ENCODE peak calls at places on chromosomes 2 and 18, in ten cellular contexts. R is PC-9; L is sigmoid colon; E is GM23338; V is HCT116; Q is testis; I is GM23248; N is CD4-positive, alpha-beta memory T cell; O is body of pancreas; D is psoas muscle. T is an unnamed sample. For H3K27me3, the result is how much of the 10 kb centered on the place peaks cover.

GRCh38 chr18:39389800-39390379 is 1824.3 kb upstream of the CELF4 start:
- DNase-seq in D (no peak), R (no peak), N (no peak), O (no peak), I (no peak), L (no peak), Q (no peak), V (no peak), E (peak), T (peak)

GRCh38 chr2:73970850-73971471 is 13.7 kb upstream of the TET3 start:
- DNase-seq in N (peak), O (peak), L (peak), R (no peak), E (peak), V (no peak), D (peak), Q (peak), I (no peak), T (peak)

GRCh38 chr2:222532315-222532714 is 108.0 kb downstream of the SGPP2 start:
- DNase-seq in E (no peak), I (no peak), N (no peak), Q (no peak), L (no peak), V (no peak), O (no peak), R (peak), D (no peak), T (no peak)

GRCh38 chr2:12173271-12173942 is 427.0 kb downstream of the LPIN1 start:
- DNase-seq in E (no peak), V (no peak), L (no peak), O (no peak), N (no peak), R (no peak), I (peak), Q (no peak), D (no peak), T (no peak)

GRCh38 chr2:149720615-149721014 is 133.0 kb upstream of the MMADHC start:
- DNase-seq in D (no peak), V (no peak), R (no peak), Q (no peak), N (no peak), I (no peak), E (no peak), O (no peak), L (no peak), T (no peak)

GRCh38 chr18:5424903-5425302 is 118.9 kb downstream of the EPB41L3 start:
- DNase-seq in I (peak), V (no peak), E (peak), R (no peak), N (peak), Q (no peak), O (no peak), D (no peak), L (no peak), T (no peak)

GRCh38 chr2:36452279-36452678 is 96.7 kb downstream of the CRIM1 start:
- DNase-seq in D (no peak), Q (no peak), R (no peak), L (no peak), I (peak), V (no peak), E (no peak), N (no peak), O (no peak), T (no peak)

GRCh38 chr2:211845346-211846030 is 693.1 kb downstream of the ERBB4 start:
- DNase-seq in L (no peak), O (no peak), Q (no peak), N (no peak), I (no peak), E (no peak), R (no peak), D (no peak), V (no peak), T (no peak)

GRCh38 chr18:46622999-46623398 is 34.0 kb downstream of the LOXHD1 start:
- DNase-seq in L (no peak), E (no peak), I (peak), N (no peak), D (no peak), O (no peak), Q (no peak), R (no peak), V (no peak), T (no peak)

GRCh38 chr2:237235383-237236095 is 149.8 kb downstream of the COPS8 start:
- DNase-seq in R (peak), E (no peak), I (peak), D (peak), N (no peak), O (peak), L (peak), Q (peak), V (no peak), T (no peak)

GRCh38 chr2:45459860-45460259 is 151.2 kb downstream of the SRBD1 start:
- DNase-seq in R (no peak), L (no peak), N (no peak), D (no peak), E (no peak), Q (no peak), I (no peak), V (no peak), O (peak), T (no peak)

GRCh38 chr2:71801969-71802368 is 345.7 kb downstream of the CYP26B1 start:
- DNase-seq in N (no peak), E (peak), D (peak), O (peak), Q (peak), R (peak), L (peak), I (peak), V (peak), T (peak)

DNA sequence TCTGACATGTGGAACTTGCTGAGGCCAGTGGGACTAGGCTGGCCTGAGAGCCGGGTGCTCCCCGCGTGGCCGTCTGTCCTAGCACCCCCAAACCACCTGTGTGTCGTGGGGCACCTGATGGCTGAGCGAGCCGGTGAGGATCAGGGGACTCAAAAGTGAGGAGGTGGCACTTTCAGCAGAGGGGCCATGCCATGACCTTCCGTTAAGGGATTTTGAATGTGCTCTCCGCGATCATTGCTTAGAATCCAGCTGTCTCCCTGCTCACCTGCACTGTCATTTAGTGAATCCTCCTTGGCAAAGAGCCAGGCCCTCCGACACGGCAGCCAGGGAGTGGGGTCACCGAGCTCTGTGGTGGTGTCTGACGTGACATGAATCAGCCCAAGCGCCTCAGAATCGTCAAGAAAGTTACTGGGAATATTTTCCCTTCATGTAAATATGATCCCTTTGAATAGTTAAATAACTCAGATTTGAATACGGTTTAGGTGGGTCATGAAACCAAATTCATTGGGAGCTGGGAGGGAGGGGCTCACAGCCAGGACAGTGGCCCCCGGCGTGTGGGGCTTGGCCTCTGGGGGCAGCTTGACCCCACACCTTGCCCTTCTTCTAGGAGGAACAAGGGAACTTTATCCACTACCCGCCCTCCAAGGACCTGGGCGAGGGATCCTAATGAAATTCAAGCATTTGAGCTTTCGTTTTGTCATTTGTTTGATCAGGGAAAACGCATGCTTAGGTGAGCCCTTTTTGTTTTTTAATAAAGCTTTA is 9.5 kb downstream of the NFATC1 start:
- DNase-seq in I (no peak), V (no peak), Q (no peak), R (no peak), O (no peak), D (no peak), L (no peak), N (peak), E (no peak), T (no peak)
- H3K4me3 ChIP-seq in I (no peak), V (no peak), Q (no peak), R (no peak), O (no peak), D (peak), L (no peak), N (peak), E (no peak), T (no peak)

GRCh38 chr2:218894168-218895157 is 13.8 kb downstream of the WNT10A start:
- DNase-seq in D (no peak), I (no peak), L (no peak), N (no peak), Q (no peak), V (no peak), E (no peak), R (peak), O (no peak), T (no peak)

GRCh38 chr2:218897394-218898108 is 16.9 kb downstream of the WNT10A start:
- DNase-seq in O (no peak), L (no peak), N (no peak), I (no peak), V (no peak), R (no peak), E (no peak), Q (no peak), D (no peak), T (peak)

GRCh38 chr2:218896501-218897393 is 16.1 kb downstream of the WNT10A start:
- DNase-seq in D (no peak), I (no peak), V (no peak), N (peak), E (peak), R (peak), O (no peak), L (no peak), Q (no peak), T (peak)

GRCh38 chr2:218895326-218895725 is 14.7 kb downstream of the WNT10A start:
- DNase-seq in V (no peak), O (no peak), N (no peak), Q (no peak), D (no peak), E (peak), L (no peak), I (no peak), R (peak), T (peak)

DNA sequence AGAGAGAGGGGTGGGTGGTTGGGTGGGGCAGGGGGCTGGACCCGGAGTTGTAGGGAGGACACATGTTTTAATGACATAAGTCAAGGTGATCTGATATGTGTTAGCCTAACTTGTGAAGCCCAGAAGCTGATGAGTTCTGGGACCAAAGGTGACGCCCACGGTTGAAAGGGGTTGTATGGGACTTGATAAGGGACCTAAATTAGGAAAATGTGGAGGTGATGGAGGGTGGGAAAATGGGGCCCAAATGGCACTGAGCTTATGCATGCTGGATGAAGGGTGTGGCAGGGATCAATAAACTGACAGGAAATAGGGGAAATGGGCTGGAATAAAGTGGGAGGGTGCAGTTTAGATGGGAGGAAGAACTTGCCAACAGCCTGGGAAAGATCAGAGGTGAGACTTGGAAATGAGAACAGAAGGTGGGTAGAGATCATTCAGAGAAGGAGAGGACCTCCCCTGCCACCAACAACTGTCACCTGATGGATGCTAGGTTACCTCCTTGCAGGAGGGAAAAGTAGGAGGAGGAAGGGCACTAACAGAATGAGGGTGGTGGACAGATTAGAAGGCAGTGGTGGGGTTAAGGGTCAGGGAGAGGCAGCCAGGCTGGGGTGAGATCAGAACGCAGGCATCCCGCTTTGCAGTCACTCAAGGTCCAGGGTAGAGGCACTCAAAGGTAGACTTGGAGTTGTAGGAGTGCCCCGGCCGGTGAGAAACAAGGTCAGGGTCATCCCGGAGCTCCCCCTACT is 15.3 kb downstream of the WNT10A start:
- DNase-seq in E (peak), N (no peak), O (no peak), Q (no peak), D (no peak), L (no peak), I (no peak), V (no peak), R (peak), T (peak)
- H3K27me3 ChIP-seq in E (half or more), N (under half), O (under half), Q (under half), D (under half), L (half or more), I (under half), V (under half), R (under half), T (half or more)

DNA sequence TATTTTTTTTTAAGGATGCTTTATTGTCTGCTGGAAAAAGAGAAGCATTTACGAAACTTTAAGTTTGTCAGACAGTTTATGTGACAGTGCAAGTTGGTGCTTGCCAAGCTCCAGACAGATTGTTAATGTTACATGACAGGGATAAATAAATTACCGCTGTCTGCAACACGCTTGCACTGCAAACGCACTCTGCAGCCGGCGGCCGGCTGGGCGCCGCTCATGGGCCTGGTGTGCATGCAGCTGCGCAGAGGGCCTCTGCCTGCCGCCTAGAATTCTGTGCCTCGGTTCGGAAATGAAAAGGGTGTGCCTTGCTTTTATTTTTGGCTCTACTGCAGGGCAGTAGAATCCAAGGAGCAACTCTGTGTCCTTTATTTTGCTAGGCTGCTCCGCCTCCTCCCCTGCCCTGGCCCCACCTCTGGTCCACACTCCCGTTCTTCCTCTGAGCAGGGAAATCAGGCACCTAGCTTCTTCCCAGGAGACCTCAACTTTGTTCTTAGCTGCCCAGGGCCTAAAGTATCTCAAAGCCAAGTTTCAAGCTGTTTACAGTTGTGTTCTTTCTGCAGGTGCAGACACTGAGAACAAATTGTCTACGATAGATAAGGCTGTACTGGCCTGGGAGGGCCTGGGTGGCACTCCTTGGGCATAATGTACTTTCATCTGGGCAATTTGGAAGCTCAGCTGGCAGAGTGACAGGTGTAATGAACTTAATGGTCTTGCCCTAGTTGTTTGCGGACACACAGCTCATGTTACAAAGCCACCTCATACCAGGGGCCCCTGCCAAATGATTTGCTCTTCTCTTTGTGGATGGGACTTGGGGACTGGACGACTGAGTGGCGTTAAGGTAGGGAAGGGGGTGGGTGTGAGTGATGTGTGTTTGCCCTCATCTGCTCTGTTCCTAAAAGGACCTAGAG is 4.1 kb downstream of the LDLRAD4 start:
- DNase-seq in E (no peak), R (no peak), L (peak), V (no peak), I (peak), Q (peak), N (no peak), D (peak), O (peak), T (no peak)
- H3K4me3 ChIP-seq in E (no peak), R (no peak), L (no peak), V (no peak), I (no peak), Q (no peak), N (no peak), D (peak), O (no peak), T (no peak)

GRCh38 chr2:134718095-134718955 is 475 bp downstream of the TMEM163 start:
- DNase-seq in I (peak), L (no peak), O (peak), R (peak), Q (no peak), V (no peak), D (peak), N (peak), E (peak), T (peak)

GRCh38 chr2:134722728-134723127 is 3.9 kb upstream of the TMEM163 start:
- DNase-seq in V (no peak), R (no peak), E (peak), N (no peak), O (no peak), L (no peak), Q (no peak), D (no peak), I (no peak), T (peak)

GRCh38 chr2:134718956-134719814 is at the start of gene TMEM163:
- DNase-seq in L (no peak), V (no peak), R (peak), O (peak), Q (peak), N (peak), E (peak), D (peak), I (peak), T (peak)

GRCh38 chr2:134724341-134724740 is 5.5 kb upstream of the TMEM163 start:
- DNase-seq in I (no peak), L (no peak), O (no peak), R (no peak), D (no peak), Q (no peak), N (no peak), E (peak), V (no peak), T (no peak)

DNA sequence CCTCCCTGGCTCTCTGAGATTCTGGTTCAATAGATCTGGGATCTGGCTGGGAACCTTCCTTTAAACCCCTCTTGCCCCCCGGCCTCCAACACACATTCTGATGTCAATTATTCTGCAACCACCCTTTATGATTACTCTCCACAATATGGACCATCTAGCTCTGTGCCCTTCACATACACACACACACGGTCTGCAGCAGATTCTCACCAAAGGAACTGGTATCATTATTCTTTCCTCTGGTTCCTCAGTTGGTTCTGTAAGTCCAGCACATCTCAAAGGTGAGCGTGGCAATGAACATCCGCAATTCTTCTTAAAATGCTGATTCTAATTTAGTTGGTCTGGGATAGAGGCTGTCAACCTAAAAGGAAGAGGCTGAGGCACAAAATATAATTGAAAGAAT is 2.8 kb upstream of the TMEM163 start:
- DNase-seq in Q (no peak), L (no peak), I (no peak), E (no peak), O (no peak), V (no peak), N (no peak), R (no peak), D (no peak), T (no peak)
- H3K27me3 ChIP-seq in Q (under half), L (under half), I (under half), E (under half), O (under half), V (under half), N (under half), R (under half), D (under half), T (half or more)

GRCh38 chr2:185433824-185434223 is 304.8 kb upstream of the FSIP2 start:
- DNase-seq in R (no peak), L (no peak), I (no peak), O (no peak), N (no peak), V (no peak), D (no peak), E (peak), Q (no peak), T (no peak)
- H3K4me3 ChIP-seq in R (no peak), L (no peak), I (no peak), O (no peak), N (no peak), V (no peak), D (no peak), E (no peak), Q (no peak), T (no peak)

T was measured in endodermal cell.